ENCODE peak calls at places on chromosomes 13 and 19, in six cellular contexts. R, H, O, A, E and G are unnamed samples.

GRCh38 chr13:99228737-99229691 is 28.4 kb downstream of the UBAC2 start:
- DNase-seq in R (no peak), H (no peak), O (no peak), A (peak), E (peak), G (peak)

GRCh38 chr13:61810065-61810464 is 394.4 kb upstream of the PCDH20 start:
- DNase-seq in R (no peak), H (no peak), O (no peak), A (no peak), E (no peak), G (no peak)

GRCh38 chr19:677601-678380 is 1.6 kb downstream of the FSTL3 start:
- DNase-seq in R (no peak), H (no peak), O (no peak), A (peak), E (peak), G (no peak)

GRCh38 chr19:57434386-57435061 is 601 bp upstream of the ZNF749 start:
- DNase-seq in R (no peak), H (no peak), O (no peak), A (no peak), E (no peak), G (no peak)

GRCh38 chr13:33312150-33312908 is 26.8 kb upstream of the STARD13 start:
- DNase-seq in R (no peak), H (no peak), O (no peak), A (peak), E (peak), G (no peak)

GRCh38 chr19:3186377-3186688 is 603 bp downstream of the NCLN start:
- DNase-seq in R (no peak), H (no peak), O (no peak), A (no peak), E (no peak), G (no peak)

GRCh38 chr19:18297308-18297707 is 15.9 kb upstream of the JUND start:
- DNase-seq in R (no peak), H (no peak), O (no peak), A (no peak), E (no peak), G (no peak)

GRCh38 chr19:32875428-32875827 is 5.9 kb upstream of the SLC7A9 start:
- DNase-seq in R (no peak), H (no peak), O (no peak), A (no peak), E (no peak), G (no peak)

GRCh38 chr19:54451331-54451871 is 2.4 kb downstream of the LENG8 start:
- DNase-seq in R (no peak), H (no peak), O (no peak), A (peak), E (peak), G (no peak)

GRCh38 chr13:112077729-112078128 is 10.8 kb downstream of the SOX1 start:
- DNase-seq in R (no peak), H (no peak), O (no peak), A (no peak), E (no peak), G (no peak)

GRCh38 chr19:40650749-40651305 is 39.6 kb downstream of the NUMBL start:
- DNase-seq in R (no peak), H (peak), O (no peak), A (no peak), E (peak), G (no peak)

GRCh38 chr19:328025-328505 is 16.5 kb downstream of the MIER2 start:
- DNase-seq in R (no peak), H (no peak), O (no peak), A (no peak), E (no peak), G (no peak)

GRCh38 chr19:13986348-13986904 is 19.7 kb downstream of the RFX1 start:
- DNase-seq in R (peak), H (peak), O (peak), A (peak), E (peak), G (peak)

GRCh38 chr19:29533578-29534544 is 8.1 kb downstream of the VSTM2B start:
- DNase-seq in R (no peak), H (no peak), O (no peak), A (no peak), E (no peak), G (no peak)

GRCh38 chr13:91398413-91399188 is at the start of gene GPC5:
- DNase-seq in R (peak), H (peak), O (peak), A (peak), E (peak), G (peak)

GRCh38 chr13:88896466-88896865 is 1225.3 kb downstream of the SLITRK5 start:
- DNase-seq in R (no peak), H (no peak), O (no peak), A (no peak), E (no peak), G (no peak)

GRCh38 chr13:72959643-72960042 is 99.2 kb upstream of the KLF5 start:
- DNase-seq in R (no peak), H (no peak), O (no peak), A (no peak), E (peak), G (no peak)

GRCh38 chr19:35713904-35714440 is 3.8 kb upstream of the KMT2B start:
- DNase-seq in R (no peak), H (no peak), O (no peak), A (no peak), E (no peak), G (no peak)

GRCh38 chr19:31612873-31613272 is 263.6 kb upstream of the TSHZ3 start:
- DNase-seq in R (no peak), H (no peak), O (no peak), A (no peak), E (no peak), G (no peak)

GRCh38 chr19:35055715-35056179 is 14.2 kb downstream of the HPN start:
- DNase-seq in R (no peak), H (no peak), O (peak), A (no peak), E (no peak), G (no peak)

GRCh38 chr19:35084078-35084762 is 31.4 kb upstream of the FXYD3 start:
- DNase-seq in R (no peak), H (no peak), O (no peak), A (no peak), E (no peak), G (no peak)

GRCh38 chr19:15934332-15935078 is at the start of gene CYP4F11:
- DNase-seq in R (peak), H (peak), O (no peak), A (no peak), E (no peak), G (no peak)

GRCh38 chr13:108463365-108463764 is 166.0 kb upstream of the MYO16 start:
- DNase-seq in R (no peak), H (no peak), O (no peak), A (peak), E (peak), G (no peak)

GRCh38 chr13:95124959-95125358 is 176.3 kb downstream of the ABCC4 start:
- DNase-seq in R (no peak), H (no peak), O (no peak), A (no peak), E (no peak), G (no peak)

GRCh38 chr19:30851646-30852045 is 479.5 kb downstream of the ZNF536 start:
- DNase-seq in R (no peak), H (no peak), O (no peak), A (no peak), E (no peak), G (no peak)

GRCh38 chr13:102028198-102028597 is 373.6 kb downstream of the FGF14 start:
- DNase-seq in R (no peak), H (no peak), O (no peak), A (no peak), E (no peak), G (no peak)

GRCh38 chr13:112626761-112627160 is 38.8 kb upstream of the TUBGCP3 start:
- DNase-seq in R (no peak), H (no peak), O (no peak), A (no peak), E (no peak), G (no peak)

GRCh38 chr13:24574847-24575246 is 62.3 kb upstream of the PARP4 start:
- DNase-seq in R (no peak), H (no peak), O (no peak), A (no peak), E (no peak), G (no peak)

GRCh38 chr13:44189085-44189484 is 184.5 kb upstream of the SERP2 start:
- DNase-seq in R (no peak), H (no peak), O (no peak), A (no peak), E (no peak), G (no peak)

GRCh38 chr13:44191103-44191502 is 182.5 kb upstream of the SERP2 start:
- DNase-seq in R (no peak), H (no peak), O (no peak), A (no peak), E (no peak), G (no peak)

GRCh38 chr13:44188257-44188656 is 185.4 kb upstream of the SERP2 start:
- DNase-seq in R (no peak), H (no peak), O (no peak), A (peak), E (peak), G (no peak)

GRCh38 chr13:44193731-44194130 is 179.9 kb upstream of the SERP2 start:
- DNase-seq in R (no peak), H (no peak), O (no peak), A (no peak), E (no peak), G (no peak)

GRCh38 chr13:44191504-44192171 is 182.0 kb upstream of the SERP2 start:
- DNase-seq in R (no peak), H (peak), O (peak), A (peak), E (peak), G (peak)
- H3K4me3 ChIP-seq in R (peak), H (no peak), O (no peak), A (no peak), E (no peak), G (no peak)

GRCh38 chr19:55679343-55680257 is 4.6 kb downstream of the EPN1 start:
- DNase-seq in R (no peak), H (no peak), O (no peak), A (no peak), E (no peak), G (no peak)
- H3K4me3 ChIP-seq in R (no peak), H (no peak), O (no peak), A (no peak), E (no peak), G (no peak)

DNA sequence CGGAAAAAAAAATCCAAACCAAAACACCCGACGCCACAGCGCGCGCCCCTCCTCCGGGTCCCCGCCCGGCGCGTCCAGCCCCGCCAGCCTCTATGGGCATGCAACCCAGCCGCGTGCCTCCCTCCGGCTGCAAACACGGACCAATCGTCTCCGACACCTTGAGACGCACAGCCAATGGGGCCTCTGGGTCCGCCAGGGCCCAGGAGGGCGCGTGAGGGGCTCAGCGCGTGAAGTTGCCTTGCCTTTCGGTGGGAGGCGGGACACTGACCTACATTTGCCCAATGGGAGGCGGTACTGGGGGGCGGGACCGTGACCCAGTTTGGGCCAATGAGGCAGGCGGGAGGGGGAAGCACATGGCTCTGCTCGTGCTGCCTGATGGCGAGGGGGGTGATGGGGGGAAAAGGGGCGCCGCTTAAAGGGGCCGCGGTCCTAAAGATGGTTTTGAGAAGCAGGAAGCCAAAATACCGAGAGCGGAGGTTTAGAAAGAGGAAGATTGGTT is 319 bp upstream of the DBP start:
- DNase-seq in R (peak), H (peak), O (peak), A (peak), E (peak), G (peak)
- H3K4me3 ChIP-seq in R (peak), H (peak), O (peak), A (peak), E (peak), G (peak)

DNA sequence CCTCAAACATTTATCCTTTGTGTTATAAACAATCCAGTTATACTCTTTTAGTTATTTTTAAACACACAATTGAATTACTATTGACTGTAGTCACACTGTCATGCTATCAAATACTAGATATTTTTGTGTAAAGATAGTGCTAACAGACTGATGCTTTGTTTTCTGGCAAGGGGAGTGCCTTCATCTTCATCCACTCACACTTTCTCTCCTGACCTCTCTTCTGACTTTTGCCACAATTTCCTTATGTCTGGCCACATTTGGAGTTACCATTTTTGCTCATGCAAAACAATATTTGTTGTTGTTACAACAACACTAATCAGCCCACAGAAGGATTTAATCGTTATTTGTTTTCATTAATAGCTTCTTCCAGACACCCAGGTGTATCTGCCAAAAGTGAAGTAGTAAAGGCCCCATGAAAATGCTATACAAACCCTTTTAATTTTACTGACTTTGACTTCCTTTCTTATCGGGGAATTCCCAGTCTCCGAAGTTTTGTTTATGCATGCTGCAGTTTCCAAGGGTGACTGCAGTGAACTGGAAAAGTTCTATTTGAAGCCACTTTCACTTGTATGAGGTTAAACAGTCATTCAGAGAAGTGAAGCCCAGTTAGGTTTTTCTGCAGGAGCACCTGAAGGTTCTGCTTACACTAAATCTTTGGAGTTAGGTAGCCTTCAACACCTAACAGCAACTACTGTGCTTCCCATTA is 66.1 kb upstream of the FRY start:
- DNase-seq in R (no peak), H (no peak), O (no peak), A (peak), E (peak), G (no peak)
- H3K4me3 ChIP-seq in R (no peak), H (no peak), O (no peak), A (no peak), E (no peak), G (no peak)

GRCh38 chr19:52191374-52191773 is 1.5 kb downstream of the PPP2R1A start:
- DNase-seq in R (no peak), H (no peak), O (no peak), A (no peak), E (no peak), G (no peak)

GRCh38 chr19:52189745-52190678 is at the start of gene PPP2R1A:
- DNase-seq in R (peak), H (peak), O (peak), A (peak), E (peak), G (peak)

GRCh38 chr19:52188822-52189744 is 769 bp upstream of the PPP2R1A start:
- DNase-seq in R (peak), H (no peak), O (no peak), A (peak), E (no peak), G (no peak)

GRCh38 chr19:52190679-52191293 is 934 bp downstream of the PPP2R1A start:
- DNase-seq in R (no peak), H (peak), O (no peak), A (peak), E (no peak), G (no peak)

GRCh38 chr19:52191951-52192350 is 2.1 kb downstream of the PPP2R1A start:
- DNase-seq in R (no peak), H (peak), O (no peak), A (no peak), E (no peak), G (peak)
- H3K4me3 ChIP-seq in R (peak), H (peak), O (no peak), A (no peak), E (no peak), G (no peak)

DNA sequence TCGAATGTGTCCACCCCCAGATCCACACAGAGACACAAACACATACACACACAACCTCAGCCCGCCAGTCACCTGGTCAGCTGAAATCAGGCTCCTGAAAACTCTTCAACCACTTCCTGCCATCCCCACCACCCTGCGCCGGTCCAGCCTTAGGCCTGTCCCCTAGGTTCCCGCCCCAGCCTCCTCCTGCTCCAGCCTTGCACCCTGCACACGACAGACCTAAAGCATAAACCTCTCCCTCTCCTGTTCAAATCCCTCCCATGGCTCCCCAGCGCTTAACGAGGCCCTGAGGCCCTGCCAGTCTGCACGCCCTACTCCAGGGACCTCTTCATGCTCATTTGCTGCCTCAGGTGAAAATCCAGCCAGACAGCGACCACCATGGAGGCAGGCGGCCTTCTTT is 7.1 kb downstream of the PNMA8B start:
- DNase-seq in R (no peak), H (no peak), O (no peak), A (no peak), E (no peak), G (no peak)
- H3K4me3 ChIP-seq in R (no peak), H (no peak), O (no peak), A (no peak), E (no peak), G (no peak)